ENCODE peak calls at places on chromosomes 6 and 20, in nine cellular contexts. P is iris pigment epithelial cell; E is non-pigmented ciliary epithelial cell; Q is small intestine; U is foreskin melanocyte; X is renal cortical epithelial cell; O is A549; D is activated CD4-positive, alpha-beta T cell treated with anti-CD3 and anti-CD28 coated beads, Interleukin-2, amount 10 ng/mL, durations not matched to agents 7 days and 5 days; W is ACHN. T is an unnamed sample.

GRCh38 chr20:56447227-56447626 is 21.2 kb upstream of the RTF2 start:
- DNase-seq in U (no peak), P (no peak), W (no peak), D (no peak), X (no peak), Q (no peak), O (no peak), E (no peak), T (no peak)

GRCh38 chr6:169212897-169213813 is 40.5 kb downstream of the THBS2 start:
- DNase-seq in Q (peak; percentile 92), D (peak; percentile 90), O (peak; percentile 81), U (peak; percentile 87), P (peak; percentile 93), W (peak; percentile 87), X (peak; percentile 78), E (no peak), T (peak; percentile 92)

GRCh38 chr20:24634855-24635254 is 165.4 kb downstream of the SYNDIG1 start:
- DNase-seq in P (peak; percentile 78), E (peak; percentile 65), X (peak; percentile 74), D (no peak), Q (no peak), U (no peak), O (peak; percentile 94), W (peak; percentile 77), T (no peak)

GRCh38 chr20:64130876-64131275 is 23.5 kb upstream of the NPBWR2 start:
- DNase-seq in D (no peak), U (no peak), E (no peak), W (no peak), Q (no peak), O (no peak), X (no peak), P (no peak), T (no peak)

GRCh38 chr20:57398901-57399535 is 7.8 kb downstream of the RBM38 start:
- DNase-seq in D (no peak), O (no peak), U (no peak), X (no peak), Q (no peak), P (no peak), E (no peak), W (no peak), T (peak; percentile 57)

GRCh38 chr6:149140137-149140909 is 177.2 kb upstream of the TAB2 start:
- DNase-seq in P (no peak), O (no peak), Q (no peak), W (no peak), X (no peak), E (no peak), U (no peak), D (peak; percentile 57), T (peak; percentile 20)

GRCh38 chr20:41336711-41337492 is 3.7 kb upstream of the LPIN3 start:
- DNase-seq in E (no peak), Q (no peak), P (no peak), O (no peak), U (no peak), X (no peak), D (no peak), W (no peak), T (peak; percentile 5)

GRCh38 chr6:157428418-157429202 is 47.6 kb downstream of the ZDHHC14 start:
- DNase-seq in X (peak; percentile 94), W (peak; percentile 43), E (no peak), P (no peak), U (no peak), Q (no peak), D (no peak), O (peak; percentile 18), T (no peak)

GRCh38 chr6:31702421-31702818 is 704 bp downstream of the ABHD16A start:
- DNase-seq in X (no peak), O (no peak), E (no peak), W (no peak), P (no peak), Q (no peak), D (no peak), U (no peak), T (no peak)

GRCh38 chr6:87504440-87504839 is 31.7 kb downstream of the SLC35A1 start:
- DNase-seq in D (no peak), U (no peak), X (no peak), O (no peak), W (no peak), E (no peak), Q (no peak), P (peak; percentile 17), T (no peak)

GRCh38 chr6:30685977-30686907 is at the start of gene PPP1R18:
- DNase-seq in X (no peak), E (no peak), U (no peak), O (no peak), Q (peak; percentile 55), P (peak; percentile 65), D (peak; percentile 88), W (peak; percentile 64), T (peak; percentile 83)

GRCh38 chr6:40986364-40986763 is 52.7 kb downstream of the UNC5CL start:
- DNase-seq in O (no peak), P (peak; percentile 7), Q (no peak), D (no peak), X (peak; percentile 54), E (no peak), W (peak; percentile 20), U (no peak), T (no peak)

GRCh38 chr20:56382696-56383095 is 9.3 kb downstream of the AURKA start:
- DNase-seq in O (no peak), U (no peak), E (no peak), W (no peak), D (no peak), X (no peak), Q (no peak), P (no peak), T (no peak)

GRCh38 chr20:10376271-10377075 is 57.5 kb downstream of the MKKS start:
- DNase-seq in E (no peak), W (no peak), P (peak; percentile 65), O (no peak), U (no peak), D (no peak), X (peak; percentile 77), Q (no peak), T (no peak)

GRCh38 chr6:30955367-30956042 is 14.7 kb downstream of the MUCL3 start:
- DNase-seq in E (no peak), X (no peak), W (no peak), U (no peak), D (peak; percentile 52), O (no peak), P (peak; percentile 57), Q (peak; percentile 51), T (peak; percentile 82)

GRCh38 chr20:51668515-51668914 is 99.7 kb downstream of the ATP9A start:
- DNase-seq in P (no peak), X (no peak), Q (no peak), W (no peak), U (no peak), E (no peak), D (no peak), O (no peak), T (no peak)

GRCh38 chr6:82507112-82507511 is 143.5 kb downstream of the TPBG start:
- DNase-seq in U (no peak), P (peak; percentile 7), W (no peak), D (no peak), X (peak; percentile 71), Q (no peak), O (no peak), E (no peak), T (no peak)

GRCh38 chr6:29995346-29995777 is 53.0 kb downstream of the HLA-A start:
- DNase-seq in U (no peak), E (no peak), D (no peak), X (peak; percentile 65), P (peak; percentile 24), Q (no peak), O (no peak), W (peak; percentile 16), T (no peak)

GRCh38 chr6:123764717-123765116 is 38.9 kb upstream of the NKAIN2 start:
- DNase-seq in D (no peak), E (no peak), Q (no peak), U (no peak), W (no peak), O (no peak), X (no peak), P (no peak), T (no peak)

GRCh38 chr20:53903652-53903987 is 166.8 kb downstream of the BCAS1 start:
- DNase-seq in W (no peak), E (no peak), X (no peak), O (no peak), U (no peak), D (no peak), P (no peak), Q (no peak), T (no peak)

GRCh38 chr6:42086046-42086664 is 35.8 kb downstream of the TAF8 start:
- DNase-seq in X (no peak), W (peak; percentile 18), E (no peak), P (peak; percentile 21), D (no peak), O (peak; percentile 41), U (no peak), Q (no peak), T (no peak)

GRCh38 chr6:33980176-33980805 is 165.6 kb downstream of the GRM4 start:
- DNase-seq in E (no peak), Q (no peak), X (no peak), O (no peak), U (no peak), P (no peak), W (no peak), D (no peak), T (no peak)

GRCh38 chr6:99349620-99350141 is at the start of gene FAXC:
- DNase-seq in W (peak; percentile 50), P (peak; percentile 33), E (no peak), Q (peak; percentile 27), X (peak; percentile 8), D (peak; percentile 6), U (no peak), O (peak; percentile 34), T (no peak)

GRCh38 chr20:56223352-56223751 is 25.2 kb upstream of the MC3R start:
- DNase-seq in E (no peak), X (no peak), Q (no peak), P (no peak), U (no peak), W (no peak), O (no peak), D (no peak), T (peak; percentile 2)

GRCh38 chr6:4134841-4135664 is at the start of gene ECI2:
- DNase-seq in Q (peak; percentile 67), W (peak; percentile 61), U (peak; percentile 56), E (no peak), X (peak; percentile 27), D (peak; percentile 57), O (peak; percentile 48), P (peak; percentile 50), T (no peak)

GRCh38 chr20:12159266-12159665 is 241.6 kb downstream of the BTBD3 start:
- DNase-seq in D (no peak), U (no peak), P (no peak), O (no peak), E (no peak), X (no peak), Q (no peak), W (no peak), T (no peak)

GRCh38 chr6:137902721-137903120 is 35.7 kb downstream of the TNFAIP3 start:
- DNase-seq in Q (no peak), D (no peak), X (no peak), U (no peak), P (no peak), E (no peak), O (no peak), W (no peak), T (no peak)

GRCh38 chr20:8581451-8582183 is 449.6 kb downstream of the PLCB1 start:
- DNase-seq in U (no peak), D (no peak), O (no peak), E (no peak), Q (no peak), W (no peak), X (peak; percentile 56), P (no peak), T (no peak)

GRCh38 chr20:39800548-39800947 is 838.4 kb downstream of the DHX35 start:
- DNase-seq in Q (no peak), P (peak; percentile 34), X (peak; percentile 31), E (peak; percentile 54), O (no peak), U (no peak), D (no peak), W (no peak), T (peak; percentile 20)

GRCh38 chr6:128174724-128175123 is 273.9 kb upstream of the THEMIS start:
- DNase-seq in W (peak; percentile 13), P (no peak), D (no peak), Q (peak; percentile 25), E (no peak), X (peak; percentile 21), U (no peak), O (no peak), T (no peak)

GRCh38 chr6:166939276-166939816 is 17.0 kb downstream of the RNASET2 start:
- DNase-seq in W (no peak), Q (no peak), P (no peak), D (no peak), E (no peak), O (no peak), U (no peak), X (no peak), T (no peak)